ENCODE peak calls at places on chromosome 13, in eight cellular contexts. One of them, this sample, is unnamed.

GRCh38 chr13:108463365-108463764 is 166.0 kb upstream of the MYO16 start:
- DNase-seq in K562: no peak
- DNase-seq in H9: no peak
- DNase-seq in osteocyte: no peak
- DNase-seq in M059J: peak; percentile 63
- DNase-seq in NCI-H1105 treated with DMSO at 0.1 percent for 48 hours: peak; percentile 8
- DNase-seq in B cell: no peak
- DNase-seq in stimulated activated CD8-positive, alpha-beta memory T cell treated with anti-CD3 and anti-CD28 coated beads, Interleukin-4, amount 100 ng/mL, for 1 hour: no peak
- DNase-seq in this sample: peak; percentile 98

GRCh38 chr13:30971575-30971974 is 39.1 kb downstream of the TEX26 start:
- DNase-seq in K562: no peak
- DNase-seq in H9: no peak
- DNase-seq in osteocyte: no peak
- DNase-seq in M059J: peak; percentile 24
- DNase-seq in NCI-H1105 treated with DMSO at 0.1 percent for 48 hours: no peak
- DNase-seq in B cell: no peak
- DNase-seq in stimulated activated CD8-positive, alpha-beta memory T cell treated with anti-CD3 and anti-CD28 coated beads, Interleukin-4, amount 100 ng/mL, for 1 hour: no peak
- DNase-seq in this sample: peak; percentile 52

GRCh38 chr13:60990032-60990733 is 425.5 kb downstream of the PCDH20 start:
- DNase-seq in K562: no peak
- DNase-seq in H9: peak; percentile 35
- DNase-seq in osteocyte: no peak
- DNase-seq in M059J: no peak
- DNase-seq in NCI-H1105 treated with DMSO at 0.1 percent for 48 hours: no peak
- DNase-seq in B cell: no peak
- DNase-seq in stimulated activated CD8-positive, alpha-beta memory T cell treated with anti-CD3 and anti-CD28 coated beads, Interleukin-4, amount 100 ng/mL, for 1 hour: no peak
- DNase-seq in this sample: peak; percentile 54

GRCh38 chr13:89673789-89674311 is 1673.6 kb upstream of the MIR17HG start:
- DNase-seq in K562: no peak
- DNase-seq in H9: no peak
- DNase-seq in osteocyte: no peak
- DNase-seq in M059J: no peak
- DNase-seq in NCI-H1105 treated with DMSO at 0.1 percent for 48 hours: no peak
- DNase-seq in B cell: no peak
- DNase-seq in stimulated activated CD8-positive, alpha-beta memory T cell treated with anti-CD3 and anti-CD28 coated beads, Interleukin-4, amount 100 ng/mL, for 1 hour: no peak
- DNase-seq in this sample: no peak

GRCh38 chr13:70634893-70635292 is 526.6 kb upstream of the KLHL1 start:
- DNase-seq in K562: no peak
- DNase-seq in H9: no peak
- DNase-seq in osteocyte: no peak
- DNase-seq in M059J: no peak
- DNase-seq in NCI-H1105 treated with DMSO at 0.1 percent for 48 hours: no peak
- DNase-seq in B cell: no peak
- DNase-seq in stimulated activated CD8-positive, alpha-beta memory T cell treated with anti-CD3 and anti-CD28 coated beads, Interleukin-4, amount 100 ng/mL, for 1 hour: no peak
- DNase-seq in this sample: peak; percentile 35

GRCh38 chr13:54573186-54573585 is 1544.6 kb downstream of the OLFM4 start:
- DNase-seq in K562: no peak
- DNase-seq in H9: peak; percentile 46
- DNase-seq in osteocyte: no peak
- DNase-seq in M059J: no peak
- DNase-seq in NCI-H1105 treated with DMSO at 0.1 percent for 48 hours: no peak
- DNase-seq in B cell: no peak
- DNase-seq in stimulated activated CD8-positive, alpha-beta memory T cell treated with anti-CD3 and anti-CD28 coated beads, Interleukin-4, amount 100 ng/mL, for 1 hour: no peak
- DNase-seq in this sample: no peak

GRCh38 chr13:97567510-97568243 is 133.7 kb downstream of the RAP2A start:
- DNase-seq in K562: no peak
- DNase-seq in H9: peak; percentile 45
- DNase-seq in osteocyte: no peak
- DNase-seq in M059J: peak; percentile 63
- DNase-seq in NCI-H1105 treated with DMSO at 0.1 percent for 48 hours: no peak
- DNase-seq in B cell: no peak
- DNase-seq in stimulated activated CD8-positive, alpha-beta memory T cell treated with anti-CD3 and anti-CD28 coated beads, Interleukin-4, amount 100 ng/mL, for 1 hour: no peak
- DNase-seq in this sample: peak; percentile 90

GRCh38 chr13:59681630-59682311 is 482.0 kb downstream of the DIAPH3 start:
- DNase-seq in K562: no peak
- DNase-seq in H9: no peak
- DNase-seq in osteocyte: no peak
- DNase-seq in M059J: no peak
- DNase-seq in NCI-H1105 treated with DMSO at 0.1 percent for 48 hours: no peak
- DNase-seq in B cell: no peak
- DNase-seq in stimulated activated CD8-positive, alpha-beta memory T cell treated with anti-CD3 and anti-CD28 coated beads, Interleukin-4, amount 100 ng/mL, for 1 hour: no peak
- DNase-seq in this sample: no peak

GRCh38 chr13:108220042-108220441 is 1.9 kb downstream of the ABHD13 start:
- DNase-seq in K562: no peak
- DNase-seq in H9: no peak
- DNase-seq in osteocyte: no peak
- DNase-seq in M059J: peak; percentile 3
- DNase-seq in NCI-H1105 treated with DMSO at 0.1 percent for 48 hours: peak; percentile 75
- DNase-seq in B cell: no peak
- DNase-seq in stimulated activated CD8-positive, alpha-beta memory T cell treated with anti-CD3 and anti-CD28 coated beads, Interleukin-4, amount 100 ng/mL, for 1 hour: no peak
- DNase-seq in this sample: peak; percentile 93

GRCh38 chr13:97582170-97582569 is 148.2 kb downstream of the RAP2A start:
- DNase-seq in K562: no peak
- DNase-seq in H9: no peak
- DNase-seq in osteocyte: no peak
- DNase-seq in M059J: peak; percentile 48
- DNase-seq in NCI-H1105 treated with DMSO at 0.1 percent for 48 hours: no peak
- DNase-seq in B cell: no peak
- DNase-seq in stimulated activated CD8-positive, alpha-beta memory T cell treated with anti-CD3 and anti-CD28 coated beads, Interleukin-4, amount 100 ng/mL, for 1 hour: no peak
- DNase-seq in this sample: no peak

GRCh38 chr13:75357576-75358295 is 124.2 kb downstream of the TBC1D4 start:
- DNase-seq in K562: peak; percentile 55
- DNase-seq in H9: peak; percentile 68
- DNase-seq in osteocyte: no peak
- DNase-seq in M059J: peak; percentile 66
- DNase-seq in NCI-H1105 treated with DMSO at 0.1 percent for 48 hours: peak; percentile 29
- DNase-seq in B cell: no peak
- DNase-seq in stimulated activated CD8-positive, alpha-beta memory T cell treated with anti-CD3 and anti-CD28 coated beads, Interleukin-4, amount 100 ng/mL, for 1 hour: peak; percentile 14
- DNase-seq in this sample: peak; percentile 51

GRCh38 chr13:113021391-113021790 is 52.4 kb downstream of the MCF2L start:
- DNase-seq in K562: no peak
- DNase-seq in H9: no peak
- DNase-seq in osteocyte: no peak
- DNase-seq in M059J: no peak
- DNase-seq in NCI-H1105 treated with DMSO at 0.1 percent for 48 hours: no peak
- DNase-seq in B cell: no peak
- DNase-seq in stimulated activated CD8-positive, alpha-beta memory T cell treated with anti-CD3 and anti-CD28 coated beads, Interleukin-4, amount 100 ng/mL, for 1 hour: no peak
- DNase-seq in this sample: no peak

GRCh38 chr13:52459668-52460067 is 4.4 kb downstream of the CKAP2 start:
- DNase-seq in K562: no peak
- DNase-seq in H9: no peak
- DNase-seq in osteocyte: no peak
- DNase-seq in M059J: peak; percentile 75
- DNase-seq in NCI-H1105 treated with DMSO at 0.1 percent for 48 hours: no peak
- DNase-seq in B cell: no peak
- DNase-seq in stimulated activated CD8-positive, alpha-beta memory T cell treated with anti-CD3 and anti-CD28 coated beads, Interleukin-4, amount 100 ng/mL, for 1 hour: no peak
- DNase-seq in this sample: peak; percentile 85

GRCh38 chr13:112102243-112102642 is 35.3 kb downstream of the SOX1 start:
- DNase-seq in K562: no peak
- DNase-seq in H9: no peak
- DNase-seq in osteocyte: no peak
- DNase-seq in M059J: peak; percentile 3
- DNase-seq in NCI-H1105 treated with DMSO at 0.1 percent for 48 hours: peak; percentile 76
- DNase-seq in B cell: no peak
- DNase-seq in stimulated activated CD8-positive, alpha-beta memory T cell treated with anti-CD3 and anti-CD28 coated beads, Interleukin-4, amount 100 ng/mL, for 1 hour: no peak
- DNase-seq in this sample: no peak

GRCh38 chr13:98582947-98583346 is 6.0 kb upstream of the STK24 start:
- DNase-seq in K562: no peak
- DNase-seq in H9: no peak
- DNase-seq in osteocyte: no peak
- DNase-seq in M059J: no peak
- DNase-seq in NCI-H1105 treated with DMSO at 0.1 percent for 48 hours: no peak
- DNase-seq in B cell: no peak
- DNase-seq in stimulated activated CD8-positive, alpha-beta memory T cell treated with anti-CD3 and anti-CD28 coated beads, Interleukin-4, amount 100 ng/mL, for 1 hour: no peak
- DNase-seq in this sample: peak; percentile 99

GRCh38 chr13:97194473-97194872 is 27.7 kb upstream of the MBNL2 start:
- DNase-seq in K562: no peak
- DNase-seq in H9: no peak
- DNase-seq in osteocyte: no peak
- DNase-seq in M059J: peak; percentile 92
- DNase-seq in NCI-H1105 treated with DMSO at 0.1 percent for 48 hours: no peak
- DNase-seq in B cell: no peak
- DNase-seq in stimulated activated CD8-positive, alpha-beta memory T cell treated with anti-CD3 and anti-CD28 coated beads, Interleukin-4, amount 100 ng/mL, for 1 hour: no peak
- DNase-seq in this sample: peak; percentile 80